ENCODE peak calls at places on chromosomes 2 and 18, in seven cellular contexts. B is neural progenitor cell; M is NCI-H1930; Y is Panc1; S is kidney epithelial cell; T is activated CD4-positive, alpha-beta T cell treated with anti-CD3 and anti-CD28 coated beads, Interleukin-2, amount 50 U/mL, for 1 hour; O is SK-N-DZ. I is an unnamed sample.

GRCh38 chr2:145752091-145752806 is 1232.3 kb upstream of the ZEB2 start:
- DNase-seq in B (peak), M (no peak), Y (peak), S (no peak), T (no peak), O (peak), I (peak)

GRCh38 chr2:163800889-163801498 is 65.2 kb upstream of the FIGN start:
- DNase-seq in B (peak), M (no peak), Y (no peak), S (peak), T (no peak), O (peak), I (peak)

GRCh38 chr2:11535899-11536344 is 2.1 kb downstream of the GREB1 start:
- DNase-seq in B (no peak), M (no peak), Y (no peak), S (no peak), T (no peak), O (no peak), I (no peak)

GRCh38 chr2:182072861-182073260 is 87.2 kb downstream of the PPP1R1C start:
- DNase-seq in B (no peak), M (no peak), Y (no peak), S (no peak), T (no peak), O (no peak), I (no peak)

GRCh38 chr18:74951165-74951760 is 257.7 kb downstream of the PTGR3 start:
- DNase-seq in B (no peak), M (no peak), Y (peak), S (peak), T (peak), O (no peak), I (peak)

GRCh38 chr2:231182500-231182899 is 15.9 kb upstream of the ARMC9 start:
- DNase-seq in B (no peak), M (no peak), Y (no peak), S (no peak), T (no peak), O (no peak), I (no peak)

GRCh38 chr2:31475692-31476091 is 61.1 kb upstream of the XDH start:
- DNase-seq in B (no peak), M (no peak), Y (no peak), S (peak), T (no peak), O (no peak), I (peak)

GRCh38 chr2:174614261-174614660 is 16.7 kb upstream of the WIPF1 start:
- DNase-seq in B (no peak), M (no peak), Y (no peak), S (no peak), T (no peak), O (no peak), I (peak)

GRCh38 chr2:185896090-185896693 is 157.6 kb downstream of the FSIP2 start:
- DNase-seq in B (no peak), M (no peak), Y (no peak), S (no peak), T (no peak), O (no peak), I (no peak)

GRCh38 chr18:10419420-10420103 is 34.9 kb upstream of the APCDD1 start:
- DNase-seq in B (no peak), M (no peak), Y (no peak), S (no peak), T (no peak), O (no peak), I (no peak)

GRCh38 chr2:240750409-240750808 is 58.7 kb downstream of the AQP12A start:
- DNase-seq in B (no peak), M (no peak), Y (no peak), S (no peak), T (no peak), O (no peak), I (no peak)

GRCh38 chr2:42971947-42972736 is 179.8 kb upstream of the HAAO start:
- DNase-seq in B (no peak), M (no peak), Y (no peak), S (no peak), T (no peak), O (no peak), I (peak)

GRCh38 chr2:174013310-174013751 is 48.2 kb upstream of the SP3 start:
- DNase-seq in B (peak), M (no peak), Y (no peak), S (no peak), T (no peak), O (no peak), I (peak)

GRCh38 chr2:4585057-4585635 is 881.8 kb downstream of the DCDC2C start:
- DNase-seq in B (no peak), M (no peak), Y (no peak), S (no peak), T (no peak), O (no peak), I (no peak)

GRCh38 chr2:136131961-136132839 is 14.3 kb upstream of the CXCR4 start:
- DNase-seq in B (no peak), M (no peak), Y (no peak), S (no peak), T (peak), O (no peak), I (peak)

GRCh38 chr2:207160115-207160514 is 5.6 kb downstream of the KLF7 start:
- DNase-seq in B (peak), M (no peak), Y (no peak), S (no peak), T (no peak), O (no peak), I (no peak)

GRCh38 chr2:233213011-233213410 is 38.5 kb upstream of the ATG16L1 start:
- DNase-seq in B (no peak), M (no peak), Y (no peak), S (no peak), T (no peak), O (no peak), I (no peak)

GRCh38 chr2:128457716-128458115 is 139.0 kb upstream of the HS6ST1 start:
- DNase-seq in B (no peak), M (no peak), Y (no peak), S (no peak), T (no peak), O (no peak), I (no peak)

GRCh38 chr2:23547725-23548124 is 162.7 kb downstream of the KLHL29 start:
- DNase-seq in B (no peak), M (no peak), Y (no peak), S (no peak), T (no peak), O (no peak), I (no peak)

GRCh38 chr18:59846814-59847490 is 52.8 kb upstream of the PMAIP1 start:
- DNase-seq in B (no peak), M (no peak), Y (no peak), S (no peak), T (no peak), O (no peak), I (peak)

GRCh38 chr18:46469186-46469915 is 187.7 kb downstream of the LOXHD1 start:
- DNase-seq in B (peak), M (no peak), Y (no peak), S (no peak), T (no peak), O (no peak), I (no peak)

GRCh38 chr18:267380-267687 is 513 bp downstream of the THOC1 start:
- DNase-seq in B (no peak), M (no peak), Y (no peak), S (no peak), T (no peak), O (no peak), I (peak)

GRCh38 chr2:226548706-226549105 is 250.9 kb downstream of the IRS1 start:
- DNase-seq in B (no peak), M (no peak), Y (no peak), S (no peak), T (no peak), O (no peak), I (no peak)

GRCh38 chr18:62952807-62953206 is 237.5 kb downstream of the PHLPP1 start:
- DNase-seq in B (no peak), M (no peak), Y (no peak), S (no peak), T (no peak), O (no peak), I (no peak)

GRCh38 chr2:233037078-233037477 is 4.6 kb downstream of the NEU2 start:
- DNase-seq in B (no peak), M (no peak), Y (no peak), S (no peak), T (no peak), O (no peak), I (peak)

GRCh38 chr2:168584934-168585333 is 128.9 kb downstream of the CERS6 start:
- DNase-seq in B (no peak), M (no peak), Y (no peak), S (no peak), T (no peak), O (no peak), I (peak)

GRCh38 chr2:128724547-128724946 is 405.9 kb upstream of the HS6ST1 start:
- DNase-seq in B (no peak), M (no peak), Y (no peak), S (no peak), T (no peak), O (no peak), I (no peak)

GRCh38 chr18:36298113-36298701 is 694 bp downstream of the FHOD3 start:
- DNase-seq in B (peak), M (peak), Y (no peak), S (no peak), T (no peak), O (peak), I (no peak)

GRCh38 chr2:9264301-9264700 is 57.7 kb downstream of the ASAP2 start:
- DNase-seq in B (no peak), M (no peak), Y (no peak), S (no peak), T (no peak), O (no peak), I (no peak)

GRCh38 chr2:231395188-231396057 is at the start of gene B3GNT7:
- DNase-seq in B (peak), M (no peak), Y (no peak), S (no peak), T (no peak), O (no peak), I (no peak)

GRCh38 chr2:141105763-141106162 is 1025.1 kb downstream of the LRP1B start:
- DNase-seq in B (peak), M (no peak), Y (no peak), S (no peak), T (no peak), O (no peak), I (no peak)

GRCh38 chr2:28516950-28517349 is 21.1 kb downstream of the PLB1 start:
- DNase-seq in B (no peak), M (no peak), Y (no peak), S (no peak), T (no peak), O (no peak), I (no peak)